ENCODE peak calls at places on chromosomes 12 and 14, in four cellular contexts. One of them, this sample, is unnamed.

GRCh38 chr12:20625531-20625930 is 69.6 kb upstream of the SLCO1C1 start:
- DNase-seq in H1: no peak
- DNase-seq in CD8-positive, alpha-beta T cell: no peak
- DNase-seq in BJ: no peak
- DNase-seq in this sample: no peak

GRCh38 chr14:49420201-49420600 is 166.0 kb downstream of the RPS29 start:
- DNase-seq in BJ: no peak
- DNase-seq in H1: no peak
- DNase-seq in CD8-positive, alpha-beta T cell: no peak
- DNase-seq in this sample: no peak

GRCh38 chr12:118357327-118358007 is 15.2 kb downstream of the TAOK3 start:
- DNase-seq in BJ: no peak
- DNase-seq in H1: no peak
- DNase-seq in CD8-positive, alpha-beta T cell: peak; percentile 51
- DNase-seq in this sample: no peak

GRCh38 chr14:104974665-104975390 is 3.3 kb downstream of the AHNAK2 start:
- DNase-seq in CD8-positive, alpha-beta T cell: no peak
- DNase-seq in BJ: no peak
- DNase-seq in H1: no peak
- DNase-seq in this sample: no peak

GRCh38 chr14:105929327-105930081 is 403.1 kb downstream of the TMEM121 start:
- DNase-seq in BJ: no peak
- DNase-seq in CD8-positive, alpha-beta T cell: no peak
- DNase-seq in H1: no peak
- DNase-seq in this sample: no peak

GRCh38 chr12:29516431-29516875 is 19.0 kb upstream of the OVCH1 start:
- DNase-seq in CD8-positive, alpha-beta T cell: no peak
- DNase-seq in BJ: peak; percentile 75
- DNase-seq in H1: no peak
- DNase-seq in this sample: peak; percentile 20

GRCh38 chr14:72577521-72577920 is 316.4 kb downstream of the DPF3 start:
- DNase-seq in BJ: no peak
- DNase-seq in H1: no peak
- DNase-seq in CD8-positive, alpha-beta T cell: no peak
- DNase-seq in this sample: no peak

GRCh38 chr12:131077931-131078391 is 124.3 kb downstream of the ADGRD1 start:
- DNase-seq in BJ: no peak
- DNase-seq in CD8-positive, alpha-beta T cell: no peak
- DNase-seq in H1: no peak
- DNase-seq in this sample: no peak

GRCh38 chr14:92582706-92583452 is 69.3 kb downstream of the RIN3 start:
- DNase-seq in H1: no peak
- DNase-seq in CD8-positive, alpha-beta T cell: no peak
- DNase-seq in BJ: no peak
- DNase-seq in this sample: no peak

GRCh38 chr12:53217049-53217929 is 10.2 kb upstream of the ITGB7 start:
- DNase-seq in BJ: no peak
- DNase-seq in CD8-positive, alpha-beta T cell: peak; percentile 54
- DNase-seq in H1: peak; percentile 87
- DNase-seq in this sample: no peak

GRCh38 chr14:72243894-72244293 is 311.7 kb downstream of the RGS6 start:
- DNase-seq in CD8-positive, alpha-beta T cell: no peak
- DNase-seq in H1: no peak
- DNase-seq in BJ: no peak
- DNase-seq in this sample: no peak

GRCh38 chr12:117970334-117970733 is 1.5 kb upstream of the KSR2 start:
- DNase-seq in CD8-positive, alpha-beta T cell: no peak
- DNase-seq in BJ: no peak
- DNase-seq in H1: no peak
- DNase-seq in this sample: no peak

GRCh38 chr14:103073876-103074698 is 9.9 kb upstream of the LBHD2 start:
- DNase-seq in CD8-positive, alpha-beta T cell: no peak
- DNase-seq in H1: no peak
- DNase-seq in BJ: no peak
- DNase-seq in this sample: no peak

GRCh38 chr14:101201535-101202125 is 298.1 kb upstream of the RTL1 start:
- DNase-seq in H1: peak; percentile 14
- DNase-seq in BJ: no peak
- DNase-seq in CD8-positive, alpha-beta T cell: no peak
- DNase-seq in this sample: no peak

GRCh38 chr12:84201976-84202375 is 710.6 kb downstream of the SLC6A15 start:
- DNase-seq in H1: no peak
- DNase-seq in CD8-positive, alpha-beta T cell: no peak
- DNase-seq in BJ: no peak
- DNase-seq in this sample: no peak

GRCh38 chr14:23297096-23297495 is 5.6 kb downstream of the PPP1R3E start:
- DNase-seq in BJ: no peak
- DNase-seq in CD8-positive, alpha-beta T cell: no peak
- DNase-seq in H1: no peak
- DNase-seq in this sample: no peak

GRCh38 chr12:3527181-3527580 is 36.2 kb downstream of the PRMT8 start:
- DNase-seq in BJ: peak; percentile 9
- DNase-seq in H1: no peak
- DNase-seq in CD8-positive, alpha-beta T cell: no peak
- DNase-seq in this sample: peak; percentile 70

GRCh38 chr12:45794422-45794821 is 64.9 kb downstream of the ARID2 start:
- DNase-seq in BJ: no peak
- DNase-seq in CD8-positive, alpha-beta T cell: no peak
- DNase-seq in H1: no peak
- DNase-seq in this sample: no peak

GRCh38 chr12:14955876-14956811 is 5.3 kb downstream of the ARHGDIB start:
- DNase-seq in BJ: no peak
- DNase-seq in CD8-positive, alpha-beta T cell: peak; percentile 41
- DNase-seq in H1: no peak
- DNase-seq in this sample: no peak

GRCh38 chr12:76519538-76519937 is 40.0 kb downstream of the OSBPL8 start:
- DNase-seq in H1: no peak
- DNase-seq in BJ: no peak
- DNase-seq in CD8-positive, alpha-beta T cell: no peak
- DNase-seq in this sample: no peak

GRCh38 chr12:644293-644639 is 19.0 kb downstream of the NINJ2 start:
- DNase-seq in BJ: no peak
- DNase-seq in CD8-positive, alpha-beta T cell: no peak
- DNase-seq in H1: no peak
- DNase-seq in this sample: no peak

GRCh38 chr12:19997996-19998395 is 370.3 kb upstream of the PDE3A start:
- DNase-seq in CD8-positive, alpha-beta T cell: no peak
- DNase-seq in H1: no peak
- DNase-seq in BJ: peak; percentile 11
- DNase-seq in this sample: no peak

GRCh38 chr12:107607464-107608392 is 77.9 kb upstream of the PWP1 start:
- DNase-seq in BJ: no peak
- DNase-seq in H1: peak; percentile 94
- DNase-seq in CD8-positive, alpha-beta T cell: peak; percentile 83
- DNase-seq in this sample: peak; percentile 31

DNA sequence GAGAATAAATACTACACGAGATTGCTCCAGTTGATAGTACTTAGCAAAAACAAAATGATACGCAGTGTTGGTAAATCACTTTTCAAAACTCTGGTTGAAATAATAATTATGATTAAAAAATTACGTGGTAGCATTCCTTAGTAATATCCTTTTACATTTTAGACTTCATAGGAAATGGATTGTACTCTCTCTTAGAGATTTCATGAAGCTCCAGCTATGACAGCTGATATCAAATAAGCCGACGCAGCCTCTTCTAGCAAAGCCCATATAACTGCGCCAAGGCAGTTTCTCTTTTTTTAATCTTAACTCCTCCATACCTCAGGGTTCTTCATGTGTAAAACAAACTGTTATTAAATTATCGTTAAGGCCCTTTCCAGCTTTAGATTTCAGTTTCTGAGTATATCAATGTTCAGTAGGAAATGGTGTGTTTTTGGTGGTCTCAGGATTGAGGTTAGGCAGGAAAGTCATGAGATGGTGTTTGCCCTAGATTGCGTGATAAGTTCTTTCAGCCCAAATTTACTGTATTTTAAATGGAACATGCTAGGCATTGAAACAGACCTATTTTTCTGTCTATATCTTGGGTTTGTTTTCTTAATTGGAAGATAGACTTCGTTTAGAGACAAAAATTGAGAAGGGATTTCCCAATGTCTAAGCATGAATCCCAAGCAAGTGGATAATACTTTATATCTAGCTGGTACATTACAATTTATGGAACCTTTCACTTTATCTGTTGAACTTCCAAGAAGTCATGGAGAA is 893 bp upstream of the CFL2 start:
- DNase-seq in H1: no peak
- DNase-seq in CD8-positive, alpha-beta T cell: no peak
- DNase-seq in BJ: no peak
- DNase-seq in this sample: no peak
- H3K4me3 ChIP-seq in H1: peak overlapping the region; percentile 73
- H3K4me3 ChIP-seq in CD8-positive, alpha-beta T cell: peak overlapping the region; percentile 72
- H3K4me3 ChIP-seq in BJ: peak overlapping the region; percentile 90
- H3K4me3 ChIP-seq in this sample: peak overlapping the region; percentile 79

DNA sequence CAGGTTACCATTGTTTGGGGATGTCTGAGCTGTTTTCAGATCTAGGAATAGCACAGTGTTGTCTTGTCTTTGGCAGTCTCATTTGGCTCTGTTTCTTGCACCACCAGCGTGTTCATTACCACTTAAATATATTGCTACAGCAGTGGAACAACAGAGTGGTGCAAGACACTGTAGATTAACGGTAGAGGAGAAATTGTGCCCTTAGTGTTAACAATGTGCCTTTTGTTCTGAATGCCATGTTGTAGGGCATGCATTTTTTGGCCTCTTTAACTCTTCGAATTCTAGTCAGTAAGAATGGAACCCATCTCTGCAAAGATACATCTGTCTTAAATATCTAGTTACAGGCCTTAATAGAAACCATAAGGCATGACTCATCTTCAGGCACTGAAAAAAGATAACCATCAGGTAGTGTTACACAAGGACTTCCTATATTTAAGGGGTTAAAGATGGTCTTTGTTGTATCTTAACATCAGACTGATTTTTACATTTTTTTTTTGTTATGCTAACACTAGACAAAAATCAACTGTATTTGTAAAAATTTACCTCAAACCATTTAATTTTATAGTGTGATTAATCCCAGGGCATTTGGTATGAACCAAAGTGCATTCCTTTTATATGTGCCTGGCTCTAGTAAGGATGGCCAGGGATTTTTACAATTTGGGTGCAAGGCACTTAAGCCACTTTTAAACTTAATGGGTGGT is 12.9 kb downstream of the DYRK2 start:
- DNase-seq in BJ: peak; percentile 90
- DNase-seq in H1: no peak
- DNase-seq in CD8-positive, alpha-beta T cell: no peak
- DNase-seq in this sample: peak; percentile 49
- H3K4me3 ChIP-seq in BJ: no peak overlapping the region
- H3K4me3 ChIP-seq in H1: no peak overlapping the region
- H3K4me3 ChIP-seq in CD8-positive, alpha-beta T cell: no peak overlapping the region
- H3K4me3 ChIP-seq in this sample: no peak overlapping the region

GRCh38 chr14:60637138-60637489 is 12.2 kb downstream of the SIX1 start:
- DNase-seq in CD8-positive, alpha-beta T cell: no peak
- DNase-seq in BJ: no peak
- DNase-seq in H1: no peak
- DNase-seq in this sample: no peak

GRCh38 chr14:60639677-60640076 is 9.6 kb downstream of the SIX1 start:
- DNase-seq in CD8-positive, alpha-beta T cell: no peak
- DNase-seq in H1: no peak
- DNase-seq in BJ: no peak
- DNase-seq in this sample: no peak

GRCh38 chr14:60640859-60641721 is 8.2 kb downstream of the SIX1 start:
- DNase-seq in BJ: no peak
- DNase-seq in CD8-positive, alpha-beta T cell: no peak
- DNase-seq in H1: no peak
- DNase-seq in this sample: no peak

GRCh38 chr14:60634153-60634552 is 15.1 kb downstream of the SIX1 start:
- DNase-seq in CD8-positive, alpha-beta T cell: no peak
- DNase-seq in BJ: no peak
- DNase-seq in H1: no peak
- DNase-seq in this sample: no peak

DNA sequence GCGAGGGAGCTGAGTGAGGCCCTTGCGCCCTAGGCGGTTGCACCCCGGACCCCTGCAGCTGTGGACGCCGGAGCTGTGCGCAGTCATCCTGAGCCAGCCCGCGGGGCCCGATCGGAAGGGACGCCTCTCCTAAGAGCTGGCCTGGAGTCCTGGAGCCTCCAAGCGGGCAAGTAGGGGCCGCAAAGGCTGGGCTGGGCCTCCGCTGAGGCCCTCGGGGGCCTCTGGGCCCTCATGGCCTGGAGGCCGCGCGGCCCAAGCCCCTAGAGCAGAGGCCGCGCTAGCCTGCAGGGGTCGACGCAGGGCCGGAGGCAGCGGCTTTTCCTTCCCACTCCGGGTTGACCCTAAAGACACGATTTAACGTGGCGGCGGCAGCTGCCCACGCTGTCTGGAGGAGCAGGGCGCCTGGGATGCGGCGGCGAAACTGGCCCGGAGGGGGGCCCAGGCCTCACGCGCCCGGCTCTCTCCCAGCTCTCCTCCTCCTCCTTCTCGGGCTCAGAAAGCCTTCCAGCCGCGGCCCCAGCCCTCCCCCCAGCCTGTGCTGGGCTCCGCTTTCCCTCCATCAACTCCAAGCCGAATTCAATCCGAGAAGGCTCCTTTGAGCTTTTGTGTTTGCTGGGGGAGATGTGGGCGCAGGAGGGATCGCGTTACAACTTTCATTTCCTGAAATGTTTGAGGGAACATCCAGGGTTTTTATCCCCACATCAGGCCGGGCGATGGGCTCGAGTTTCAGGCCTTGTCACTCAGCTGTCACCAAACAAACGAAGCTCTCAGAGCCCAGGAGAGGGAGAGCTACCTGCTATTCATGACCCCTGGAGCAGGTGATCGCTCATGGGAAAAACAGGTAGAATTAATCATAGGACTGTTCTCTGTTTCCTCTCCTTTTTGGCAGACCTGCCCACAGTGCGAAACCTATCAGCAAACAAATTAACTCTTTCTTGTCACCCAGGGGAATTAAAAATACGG is 11.5 kb downstream of the SIX1 start:
- DNase-seq in BJ: no peak
- DNase-seq in CD8-positive, alpha-beta T cell: no peak
- DNase-seq in H1: peak; percentile 82
- DNase-seq in this sample: no peak
- H3K4me3 ChIP-seq in BJ: no peak overlapping the region
- H3K4me3 ChIP-seq in CD8-positive, alpha-beta T cell: no peak overlapping the region
- H3K4me3 ChIP-seq in H1: peak overlapping the region; percentile 29
- H3K4me3 ChIP-seq in this sample: peak overlapping the region; percentile 37

DNA sequence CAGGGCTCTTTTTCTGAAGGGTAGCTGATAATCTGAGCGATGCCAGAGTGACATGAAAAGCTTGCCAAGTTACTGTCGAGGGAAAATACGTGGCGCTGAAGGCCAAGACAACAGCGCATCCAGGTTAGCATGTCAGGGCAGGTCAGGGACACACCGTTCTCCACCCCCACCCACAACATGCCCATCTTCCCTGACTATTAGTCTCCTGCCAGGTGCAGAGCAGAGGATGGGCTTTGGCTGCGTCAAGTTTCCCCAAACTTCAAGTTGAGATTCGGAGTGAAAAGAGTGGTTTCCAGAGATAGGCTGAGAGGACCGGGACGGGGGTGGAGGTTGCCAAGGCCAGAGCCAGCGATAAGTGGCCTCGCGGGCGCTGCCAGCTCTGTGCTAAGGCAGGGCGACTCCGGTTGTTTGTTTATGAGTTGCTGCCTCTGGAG is 1.7 kb downstream of the TRHDE start:
- DNase-seq in BJ: no peak
- DNase-seq in H1: peak; percentile 54
- DNase-seq in CD8-positive, alpha-beta T cell: no peak
- DNase-seq in this sample: no peak
- H3K4me3 ChIP-seq in BJ: peak overlapping the region; percentile 80
- H3K4me3 ChIP-seq in H1: peak overlapping the region; percentile 34
- H3K4me3 ChIP-seq in CD8-positive, alpha-beta T cell: no peak overlapping the region
- H3K4me3 ChIP-seq in this sample: peak overlapping the region; percentile 71